ENCODE peak calls at places on chromosomes 11 and 22, in seven cellular contexts. T, G, X, H, N, V and A are unnamed samples.

GRCh38 chr11:125978778-125979378 is 33.0 kb downstream of the VSIG10L2 start:
- DNase-seq in T (no peak), G (no peak), X (no peak), H (no peak), N (no peak), V (no peak), A (no peak)

GRCh38 chr11:4467043-4467442 is 15.4 kb upstream of the OR52K1 start:
- DNase-seq in T (no peak), G (no peak), X (peak), H (no peak), N (no peak), V (no peak), A (no peak)

GRCh38 chr11:65716294-65716693 is 4.2 kb downstream of the KAT5 start:
- DNase-seq in T (no peak), G (no peak), X (no peak), H (no peak), N (no peak), V (no peak), A (no peak)

GRCh38 chr11:86678823-86679222 is 6.4 kb upstream of the ME3 start:
- DNase-seq in T (no peak), G (no peak), X (no peak), H (no peak), N (no peak), V (peak), A (no peak)

GRCh38 chr11:126139541-126140091 is 71.8 kb downstream of the RPUSD4 start:
- DNase-seq in T (no peak), G (no peak), X (no peak), H (no peak), N (peak), V (peak), A (no peak)

GRCh38 chr11:135075740-135076139 is 663.7 kb upstream of the B3GAT1 start:
- DNase-seq in T (no peak), G (peak), X (no peak), H (no peak), N (no peak), V (peak), A (peak)

GRCh38 chr11:107182983-107183382 is 164.7 kb upstream of the GUCY1A2 start:
- DNase-seq in T (no peak), G (peak), X (no peak), H (no peak), N (no peak), V (no peak), A (no peak)

GRCh38 chr11:56948991-56949390 is 39.7 kb upstream of the OR5AK2 start:
- DNase-seq in T (no peak), G (no peak), X (no peak), H (no peak), N (no peak), V (no peak), A (no peak)

GRCh38 chr11:83990160-83990733 is 704.1 kb upstream of the CCDC90B start:
- DNase-seq in T (no peak), G (no peak), X (no peak), H (no peak), N (peak), V (peak), A (no peak)

GRCh38 chr11:129192150-129192549 is at the start of gene ARHGAP32:
- DNase-seq in T (no peak), G (peak), X (no peak), H (no peak), N (no peak), V (no peak), A (peak)

GRCh38 chr11:35200811-35201341 is 61.9 kb downstream of the CD44 start:
- DNase-seq in T (no peak), G (no peak), X (no peak), H (no peak), N (no peak), V (no peak), A (no peak)

GRCh38 chr11:35662061-35662648 is 420 bp upstream of the TRIM44 start:
- DNase-seq in T (no peak), G (peak), X (peak), H (peak), N (no peak), V (peak), A (peak)

GRCh38 chr11:65132988-65133700 is 1.2 kb downstream of the SYVN1 start:
- DNase-seq in T (no peak), G (peak), X (no peak), H (peak), N (no peak), V (no peak), A (peak)

GRCh38 chr11:208177-208916 is 839 bp downstream of the RIC8A start:
- DNase-seq in T (no peak), G (peak), X (no peak), H (peak), N (peak), V (peak), A (peak)

GRCh38 chr11:84300112-84300511 is 1013.9 kb upstream of the CCDC90B start:
- DNase-seq in T (no peak), G (no peak), X (no peak), H (no peak), N (no peak), V (no peak), A (no peak)

GRCh38 chr22:22576244-22576988 is 17.4 kb upstream of the PRAME start:
- DNase-seq in T (no peak), G (peak), X (no peak), H (peak), N (peak), V (peak), A (peak)

GRCh38 chr11:70709596-70709995 is 311.3 kb downstream of the CTTN start:
- DNase-seq in T (no peak), G (no peak), X (no peak), H (no peak), N (no peak), V (no peak), A (no peak)

GRCh38 chr11:95231881-95232605 is 1.0 kb upstream of the SESN3 start:
- DNase-seq in T (peak), G (no peak), X (no peak), H (peak), N (peak), V (peak), A (peak)

GRCh38 chr11:45182902-45183301 is 36.5 kb downstream of the PRDM11 start:
- DNase-seq in T (no peak), G (peak), X (no peak), H (no peak), N (no peak), V (peak), A (no peak)

GRCh38 chr11:20351151-20351550 is 12.4 kb upstream of the HTATIP2 start:
- DNase-seq in T (no peak), G (no peak), X (no peak), H (no peak), N (no peak), V (no peak), A (no peak)

GRCh38 chr11:44726278-44727113 is at the start of gene TSPAN18:
- DNase-seq in T (no peak), G (no peak), X (peak), H (peak), N (peak), V (no peak), A (peak)

GRCh38 chr22:19619144-19620009 is 94.9 kb upstream of the SEPTIN5 start:
- DNase-seq in T (no peak), G (no peak), X (peak), H (peak), N (no peak), V (no peak), A (no peak)

GRCh38 chr11:129935723-129936122 is 40.3 kb upstream of the NFRKB start:
- DNase-seq in T (no peak), G (no peak), X (no peak), H (no peak), N (no peak), V (no peak), A (no peak)

GRCh38 chr11:66315921-66316811 is 678 bp downstream of the CD248 start:
- DNase-seq in T (no peak), G (no peak), X (no peak), H (no peak), N (no peak), V (no peak), A (peak)

GRCh38 chr11:68741536-68741935 is 9.8 kb downstream of the TESMIN start:
- DNase-seq in T (no peak), G (no peak), X (no peak), H (no peak), N (no peak), V (no peak), A (no peak)

GRCh38 chr11:34682822-34683221 is 61.9 kb downstream of the EHF start:
- DNase-seq in T (no peak), G (peak), X (no peak), H (no peak), N (no peak), V (peak), A (no peak)

GRCh38 chr22:17998913-17999312 is 25.4 kb downstream of the MICAL3 start:
- DNase-seq in T (no peak), G (no peak), X (no peak), H (no peak), N (no peak), V (no peak), A (no peak)

GRCh38 chr11:15761235-15761634 is 595.1 kb downstream of the SOX6 start:
- DNase-seq in T (no peak), G (no peak), X (no peak), H (no peak), N (no peak), V (no peak), A (no peak)

GRCh38 chr11:129023968-129024676 is 81.5 kb upstream of the TP53AIP1 start:
- DNase-seq in T (no peak), G (peak), X (no peak), H (no peak), N (no peak), V (no peak), A (no peak)

GRCh38 chr11:28619870-28620540 is 511.8 kb downstream of the METTL15 start:
- DNase-seq in T (no peak), G (peak), X (no peak), H (no peak), N (no peak), V (peak), A (no peak)

DNA sequence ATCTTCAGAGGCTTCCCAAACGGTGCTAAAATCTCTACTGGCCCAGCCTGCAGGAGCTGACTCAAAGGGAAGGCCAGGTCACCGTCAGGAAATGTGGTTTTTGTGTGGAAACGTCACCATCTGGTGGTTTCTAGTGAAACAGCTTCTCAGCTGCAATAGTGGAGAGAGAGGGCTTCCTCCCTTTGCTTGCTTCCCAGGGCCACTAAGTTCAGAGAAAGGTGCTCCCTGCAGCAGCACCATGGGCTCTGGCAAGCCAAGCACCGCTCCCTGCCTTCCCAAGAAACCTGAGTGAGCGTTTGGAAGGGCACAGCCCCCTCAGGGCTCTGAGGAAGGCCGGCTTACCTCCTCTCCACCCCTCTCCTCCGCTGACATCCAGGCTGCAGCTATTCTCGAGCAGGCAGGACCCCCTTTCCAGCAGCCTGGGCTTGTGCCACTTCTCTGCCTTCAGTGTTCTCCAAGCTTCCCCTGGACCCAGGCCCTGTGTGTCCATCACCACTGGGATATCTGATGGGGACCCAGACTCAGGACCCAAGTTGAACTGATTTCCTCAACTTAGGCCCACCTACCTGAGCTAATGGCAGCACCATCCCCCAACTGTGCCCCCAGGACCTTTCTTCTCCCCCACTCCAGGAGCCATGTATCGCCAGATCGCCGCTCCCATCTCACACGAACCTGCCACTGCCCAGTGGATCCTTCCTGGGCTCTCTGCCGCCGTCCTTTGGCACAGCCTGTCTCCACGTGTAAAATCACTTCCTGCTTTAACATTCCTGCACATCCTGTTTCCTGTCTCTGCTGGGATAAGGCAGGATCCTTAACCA is 9.8 kb downstream of the SPATA19 start:
- DNase-seq in T (no peak), G (peak), X (peak), H (peak), N (no peak), V (peak), A (peak)
- TF ChIP-seq CTCF in T (peak), G (peak), X (peak), H (no peak), N (no peak), V (peak), A (peak)

GRCh38 chr11:7544021-7544420 is 30.2 kb downstream of the PPFIBP2 start:
- DNase-seq in T (no peak), G (no peak), X (no peak), H (no peak), N (no peak), V (no peak), A (no peak)

GRCh38 chr11:7547687-7548086 is 33.9 kb downstream of the PPFIBP2 start:
- DNase-seq in T (no peak), G (no peak), X (no peak), H (no peak), N (no peak), V (no peak), A (no peak)

GRCh38 chr11:7547091-7547490 is 33.3 kb downstream of the PPFIBP2 start:
- DNase-seq in T (no peak), G (no peak), X (no peak), H (no peak), N (no peak), V (no peak), A (no peak)

GRCh38 chr11:7546324-7546791 is 32.6 kb downstream of the PPFIBP2 start:
- DNase-seq in T (no peak), G (peak), X (no peak), H (no peak), N (no peak), V (peak), A (no peak)

GRCh38 chr11:7545611-7546010 is 31.8 kb downstream of the PPFIBP2 start:
- DNase-seq in T (no peak), G (no peak), X (no peak), H (no peak), N (no peak), V (no peak), A (no peak)
- TF ChIP-seq CTCF in T (no peak), G (no peak), X (no peak), H (no peak), N (no peak), V (no peak), A (no peak)

DNA sequence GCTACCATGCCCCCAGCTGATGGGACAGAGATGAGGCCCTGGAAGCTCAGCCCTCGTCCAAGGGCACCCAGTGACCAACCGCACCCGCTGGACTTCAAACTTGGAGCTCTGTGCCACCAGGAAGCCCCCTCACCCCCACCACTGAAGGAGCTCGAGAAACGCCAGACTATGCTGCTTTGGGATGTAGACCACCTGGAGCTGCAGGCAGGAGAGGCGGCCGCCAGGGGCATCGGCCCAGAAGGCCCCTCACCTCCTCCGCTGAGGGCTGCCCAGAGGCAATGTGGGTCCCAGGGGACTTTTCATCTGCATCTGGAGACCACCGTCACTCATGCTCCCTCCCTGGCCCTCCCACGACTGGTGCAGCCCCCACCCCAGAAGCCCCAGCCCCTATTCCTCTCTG is 28.3 kb downstream of the CDKN1C start:
- DNase-seq in T (no peak), G (no peak), X (no peak), H (no peak), N (no peak), V (no peak), A (no peak)
- TF ChIP-seq CTCF in T (no peak), G (no peak), X (no peak), H (no peak), N (no peak), V (no peak), A (no peak)

DNA sequence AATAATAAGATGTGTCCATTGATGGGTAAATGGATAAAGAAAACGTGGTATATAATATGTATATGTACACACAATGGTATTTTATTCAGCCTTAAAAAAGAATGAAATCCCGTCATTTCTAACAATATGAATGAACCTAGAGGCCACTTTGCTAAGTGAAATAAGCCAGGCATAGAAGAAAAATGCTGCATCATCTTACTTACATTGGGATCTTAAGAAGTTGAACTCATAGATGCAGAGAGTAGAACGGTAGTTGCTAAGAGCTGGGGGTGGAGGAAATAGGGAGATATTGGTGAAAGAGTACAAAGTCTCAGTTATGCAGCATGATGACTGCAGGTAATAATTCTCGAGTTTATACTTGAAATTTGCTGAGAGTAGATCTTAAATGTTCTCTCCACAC is 14.3 kb upstream of the SLC36A4 start:
- DNase-seq in T (no peak), G (no peak), X (no peak), H (no peak), N (no peak), V (no peak), A (no peak)
- TF ChIP-seq CTCF in T (no peak), G (no peak), X (no peak), H (no peak), N (no peak), V (no peak), A (no peak)

GRCh38 chr11:10800292-10800691 is 8.4 kb downstream of the EIF4G2 start:
- DNase-seq in T (no peak), G (no peak), X (no peak), H (no peak), N (no peak), V (no peak), A (no peak)

GRCh38 chr11:10807629-10808552 is 835 bp downstream of the EIF4G2 start:
- DNase-seq in T (peak), G (peak), X (no peak), H (peak), N (peak), V (peak), A (peak)

GRCh38 chr11:10806206-10806605 is 2.5 kb downstream of the EIF4G2 start:
- DNase-seq in T (no peak), G (no peak), X (no peak), H (no peak), N (no peak), V (no peak), A (no peak)

GRCh38 chr11:10805741-10806140 is 3.0 kb downstream of the EIF4G2 start:
- DNase-seq in T (no peak), G (no peak), X (no peak), H (no peak), N (no peak), V (no peak), A (no peak)

GRCh38 chr11:10803676-10804075 is 5.0 kb downstream of the EIF4G2 start:
- DNase-seq in T (no peak), G (no peak), X (no peak), H (no peak), N (no peak), V (peak), A (no peak)
- TF ChIP-seq CTCF in T (no peak), G (no peak), X (no peak), H (no peak), N (no peak), V (no peak), A (no peak)